ENCODE peak calls at places on chromosomes 5 and 9, in nine cellular contexts. I is fibroblast of the aortic adventitia, D is bronchial epithelial cell, A is heart left ventricle, G is fibroblast of pulmonary artery, B is HepG2, Y is epithelial cell of esophagus, W is AG09309, U is nephron progenitor cell. S is an unnamed sample.

GRCh38 chr9:80571953-80572352 is 1000.2 kb downstream of the TLE4 start:
- DNase-seq in I (no peak), D (no peak), A (no peak), G (no peak), B (no peak), Y (no peak), W (no peak), U (no peak), S (no peak)

GRCh38 chr9:129624947-129625346 is 1.0 kb upstream of the NTMT1 start:
- DNase-seq in I (no peak), D (peak), A (no peak), G (peak), B (peak), Y (peak), W (no peak), U (no peak), S (no peak)

GRCh38 chr9:13267743-13268142 is 11.7 kb downstream of the MPDZ start:
- DNase-seq in I (peak), D (peak), A (no peak), G (peak), B (no peak), Y (peak), W (peak), U (no peak), S (peak)

GRCh38 chr5:89012361-89012760 is 129.4 kb upstream of the MEF2C start:
- DNase-seq in I (peak), D (peak), A (no peak), G (no peak), B (no peak), Y (peak), W (no peak), U (no peak), S (no peak)

GRCh38 chr9:105608685-105609598 is 51.0 kb downstream of the FKTN start:
- DNase-seq in I (peak), D (peak), A (no peak), G (peak), B (peak), Y (peak), W (no peak), U (no peak), S (peak)

GRCh38 chr9:98097836-98098235 is 21.2 kb downstream of the TRIM14 start:
- DNase-seq in I (no peak), D (peak), A (no peak), G (no peak), B (no peak), Y (peak), W (no peak), U (no peak), S (no peak)

GRCh38 chr5:11385901-11386293 is 518.3 kb downstream of the CTNND2 start:
- DNase-seq in I (no peak), D (no peak), A (no peak), G (no peak), B (no peak), Y (no peak), W (no peak), U (no peak), S (no peak)

GRCh38 chr5:45695011-45695667 is 1.0 kb downstream of the HCN1 start:
- DNase-seq in I (no peak), D (no peak), A (no peak), G (no peak), B (no peak), Y (no peak), W (no peak), U (peak), S (no peak)

GRCh38 chr5:157744055-157745011 is 821 bp downstream of the LSM11 start:
- DNase-seq in I (no peak), D (no peak), A (peak), G (no peak), B (no peak), Y (peak), W (no peak), U (no peak), S (peak)

GRCh38 chr5:52041843-52042242 is 658.6 kb downstream of the ISL1 start:
- DNase-seq in I (no peak), D (no peak), A (no peak), G (no peak), B (no peak), Y (no peak), W (no peak), U (no peak), S (no peak)

DNA sequence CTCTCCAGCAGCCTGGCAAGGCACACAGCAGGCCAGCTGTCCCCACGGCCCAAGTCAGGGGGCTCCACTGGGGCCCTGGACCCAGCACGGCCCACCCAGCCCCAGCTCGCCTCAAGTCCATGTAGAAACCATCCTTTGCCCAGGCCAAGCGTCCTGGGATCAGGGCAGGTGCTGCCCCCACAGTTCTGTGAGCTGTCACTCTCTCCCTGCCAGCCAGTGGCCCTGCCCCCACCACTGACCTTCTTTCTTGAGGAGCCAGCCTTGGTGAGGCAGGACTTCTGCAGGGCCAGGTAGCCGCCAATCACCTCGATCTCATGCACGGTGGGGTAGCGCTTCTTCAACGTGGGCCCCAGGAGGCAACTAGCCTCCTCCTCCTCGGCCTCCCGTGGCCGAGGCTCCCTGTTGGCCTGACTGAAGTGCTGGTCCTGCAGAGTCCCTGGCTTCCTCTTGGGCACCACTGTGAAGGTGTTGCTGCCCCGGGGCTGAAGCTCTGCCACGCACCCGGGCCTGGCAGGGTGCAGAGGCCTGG is 1.7 kb downstream of the TPRN start:
- DNase-seq in I (no peak), D (no peak), A (no peak), G (no peak), B (no peak), Y (no peak), W (no peak), U (no peak), S (no peak)
- TF ChIP-seq CTCF in I (no peak), D (no peak), A (no peak), G (no peak), B (no peak), Y (no peak), W (no peak), U (no peak), S (no peak)

GRCh38 chr9:6766606-6767005 is 8.8 kb downstream of the KDM4C start:
- DNase-seq in I (no peak), D (no peak), A (no peak), G (no peak), B (no peak), Y (no peak), W (no peak), U (no peak), S (no peak)
- TF ChIP-seq CTCF in I (no peak), D (no peak), A (no peak), G (no peak), B (no peak), Y (no peak), W (no peak), U (no peak), S (no peak)

GRCh38 chr9:23754551-23754950 is 71.5 kb downstream of the ELAVL2 start:
- DNase-seq in I (no peak), D (peak), A (no peak), G (no peak), B (no peak), Y (peak), W (no peak), U (no peak), S (peak)
- TF ChIP-seq CTCF in I (no peak), D (no peak), A (no peak), G (no peak), B (no peak), Y (no peak), W (no peak), U (no peak), S (no peak)

GRCh38 chr5:82339744-82340143 is 61.6 kb upstream of the RPS23 start:
- DNase-seq in I (peak), D (no peak), A (no peak), G (no peak), B (no peak), Y (no peak), W (no peak), U (no peak), S (no peak)
- TF ChIP-seq CTCF in I (no peak), D (no peak), A (no peak), G (no peak), B (no peak), Y (no peak), W (no peak), U (no peak), S (no peak)

GRCh38 chr9:131478421-131478868 is 24.3 kb upstream of the POMT1 start:
- DNase-seq in I (peak), D (no peak), A (no peak), G (peak), B (peak), Y (peak), W (no peak), U (peak), S (peak)
- TF ChIP-seq CTCF in I (peak), D (peak), A (peak), G (peak), B (peak), Y (peak), W (peak), U (peak), S (peak)

GRCh38 chr5:135181653-135182052 is 147.6 kb upstream of the PITX1 start:
- DNase-seq in I (no peak), D (no peak), A (no peak), G (no peak), B (no peak), Y (no peak), W (no peak), U (no peak), S (no peak)

GRCh38 chr5:135183464-135183863 is 149.4 kb upstream of the PITX1 start:
- DNase-seq in I (no peak), D (peak), A (no peak), G (no peak), B (no peak), Y (peak), W (no peak), U (no peak), S (no peak)

GRCh38 chr5:135184646-135185045 is 150.6 kb upstream of the PITX1 start:
- DNase-seq in I (no peak), D (no peak), A (no peak), G (no peak), B (no peak), Y (no peak), W (no peak), U (no peak), S (no peak)

GRCh38 chr5:135185461-135186075 is 151.5 kb upstream of the PITX1 start:
- DNase-seq in I (peak), D (no peak), A (no peak), G (peak), B (no peak), Y (peak), W (peak), U (no peak), S (peak)

GRCh38 chr5:135182675-135183074 is 148.6 kb upstream of the PITX1 start:
- DNase-seq in I (no peak), D (no peak), A (no peak), G (no peak), B (no peak), Y (no peak), W (no peak), U (no peak), S (no peak)
- TF ChIP-seq CTCF in I (no peak), D (no peak), A (no peak), G (no peak), B (no peak), Y (no peak), W (no peak), U (no peak), S (no peak)

GRCh38 chr5:133611357-133612020 is 852 bp downstream of the FSTL4 start:
- DNase-seq in I (no peak), D (no peak), A (no peak), G (no peak), B (no peak), Y (no peak), W (no peak), U (peak), S (no peak)

GRCh38 chr5:133613184-133613583 is 843 bp upstream of the FSTL4 start:
- DNase-seq in I (no peak), D (no peak), A (no peak), G (no peak), B (no peak), Y (no peak), W (no peak), U (no peak), S (no peak)

GRCh38 chr5:133613743-133614142 is 1.4 kb upstream of the FSTL4 start:
- DNase-seq in I (no peak), D (no peak), A (no peak), G (no peak), B (no peak), Y (no peak), W (no peak), U (no peak), S (no peak)

GRCh38 chr5:133612021-133612860 is at the start of gene FSTL4:
- DNase-seq in I (no peak), D (no peak), A (no peak), G (no peak), B (no peak), Y (peak), W (no peak), U (peak), S (no peak)

DNA sequence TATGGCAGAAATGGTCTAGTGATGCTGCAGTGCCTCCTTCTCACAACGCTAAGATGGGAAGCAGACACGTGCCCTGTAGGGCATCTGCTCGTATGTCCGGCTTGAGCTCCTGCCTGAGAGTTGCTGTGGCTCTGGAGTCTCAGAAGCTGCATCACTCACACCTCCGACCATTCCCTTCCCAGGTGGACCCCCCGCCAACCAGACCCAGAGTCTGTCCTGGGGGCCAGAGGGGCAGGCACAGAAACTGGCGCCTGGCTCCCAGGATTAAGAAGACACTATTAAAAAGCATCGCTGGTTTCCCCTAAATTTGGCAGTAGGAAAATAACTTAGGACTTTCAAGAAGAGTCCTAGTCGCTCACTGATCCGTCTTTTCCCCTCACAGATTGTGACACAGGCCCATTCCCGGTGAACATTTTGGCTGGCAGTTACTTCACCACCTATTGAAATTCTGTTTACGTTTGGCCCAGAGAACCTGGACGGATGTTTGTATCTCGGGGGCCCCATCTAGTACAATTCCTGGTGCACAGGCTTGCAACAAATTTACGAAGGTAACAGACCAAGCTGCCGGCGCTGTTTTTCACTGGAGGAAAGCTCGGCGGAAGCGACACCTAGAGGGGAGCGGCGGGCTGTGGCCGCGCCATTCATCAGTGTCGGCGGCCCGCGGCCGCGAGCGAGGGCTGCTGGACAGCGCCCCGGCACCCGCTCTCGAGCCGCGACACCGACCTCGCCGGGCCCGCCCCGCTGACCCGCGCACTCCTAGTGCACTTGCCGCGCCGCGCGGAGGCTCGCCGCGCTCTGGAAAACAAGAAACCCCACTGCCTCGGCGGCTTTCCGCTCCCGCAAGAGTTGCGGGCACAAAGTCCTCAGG is 1.6 kb downstream of the FSTL4 start:
- DNase-seq in I (no peak), D (peak), A (peak), G (peak), B (peak), Y (peak), W (no peak), U (peak), S (peak)
- TF ChIP-seq CTCF in I (peak), D (peak), A (peak), G (peak), B (peak), Y (peak), W (peak), U (peak), S (peak)

GRCh38 chr5:139659673-139660072 is 11.5 kb downstream of the CXXC5 start:
- DNase-seq in I (no peak), D (no peak), A (no peak), G (no peak), B (no peak), Y (no peak), W (no peak), U (peak), S (peak)

GRCh38 chr5:139663207-139663606 is 15.1 kb downstream of the CXXC5 start:
- DNase-seq in I (no peak), D (no peak), A (no peak), G (no peak), B (no peak), Y (no peak), W (no peak), U (no peak), S (no peak)

GRCh38 chr5:139662617-139663016 is 14.5 kb downstream of the CXXC5 start:
- DNase-seq in I (no peak), D (no peak), A (no peak), G (no peak), B (no peak), Y (no peak), W (no peak), U (no peak), S (no peak)

GRCh38 chr5:139660105-139660915 is 12.2 kb downstream of the CXXC5 start:
- DNase-seq in I (peak), D (peak), A (peak), G (no peak), B (no peak), Y (peak), W (no peak), U (no peak), S (peak)

DNA sequence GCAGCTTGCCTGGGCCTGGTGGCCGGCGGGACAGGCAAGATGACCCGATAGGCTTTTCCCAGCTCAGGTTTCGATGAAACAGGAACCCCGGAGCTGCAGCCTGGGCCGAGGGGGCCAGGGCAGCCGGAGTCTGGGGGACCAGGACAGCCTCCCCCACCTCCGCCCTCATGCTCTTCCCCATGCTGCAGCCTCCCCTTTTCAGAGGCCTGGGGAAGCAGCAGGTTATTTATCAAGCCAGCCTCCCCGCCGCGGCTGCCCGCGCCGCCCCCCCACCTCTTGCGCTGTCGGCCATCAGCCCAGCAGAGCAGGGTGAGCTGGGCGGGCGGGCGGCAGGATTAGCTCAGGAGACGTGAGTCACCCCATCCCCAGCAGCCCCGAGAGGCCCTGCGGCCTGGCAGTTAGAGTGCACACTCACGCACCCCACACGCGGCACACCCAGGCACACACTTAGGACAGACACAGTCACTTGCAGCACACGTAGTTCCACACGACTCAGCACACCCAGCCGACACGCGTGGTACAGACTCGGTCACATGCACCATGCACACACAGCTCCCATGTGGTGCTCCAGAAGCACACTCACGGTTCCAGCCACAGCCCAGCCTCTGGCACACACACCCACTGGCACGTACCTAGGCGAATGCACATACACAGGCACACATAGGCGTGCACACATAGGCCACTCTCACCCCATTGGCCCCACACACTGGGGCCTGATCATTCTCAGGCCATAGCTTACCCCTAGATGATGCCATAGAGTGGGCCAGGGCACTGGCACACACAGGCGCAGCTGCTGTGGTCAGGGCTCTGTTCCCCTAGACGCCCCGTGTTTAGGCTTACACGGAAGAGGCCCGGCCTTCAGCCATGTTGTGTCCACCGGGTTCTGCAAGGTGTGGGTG is 13.0 kb downstream of the CXXC5 start:
- DNase-seq in I (peak), D (peak), A (peak), G (peak), B (no peak), Y (peak), W (peak), U (peak), S (peak)
- TF ChIP-seq CTCF in I (no peak), D (no peak), A (no peak), G (no peak), B (no peak), Y (no peak), W (no peak), U (no peak), S (no peak)